ENCODE peak calls at places on chromosome 9, in six cellular contexts. O, U, D, H, J and Q are unnamed samples.
A peak's percentile ranks its signal among the peaks of the same experiment; 100 is the strongest.

GRCh38 chr9:127767909-127768331 is 10.5 kb downstream of the SH2D3C start:
- DNase-seq in J (no peak), O (no peak), U (no peak), D (no peak), H (no peak), Q (no peak)

GRCh38 chr9:95880011-95880690 is 4.7 kb downstream of the ERCC6L2 start:
- DNase-seq in J (no peak), U (no peak), D (peak; percentile 75), O (no peak), H (no peak), Q (no peak)

GRCh38 chr9:37931586-37931985 is 27.7 kb upstream of the SLC25A51 start:
- DNase-seq in D (no peak), J (no peak), U (no peak), H (no peak), O (no peak), Q (no peak)

GRCh38 chr9:135770771-135771170 is 68.8 kb downstream of the KCNT1 start:
- DNase-seq in O (no peak), U (no peak), H (no peak), J (no peak), D (no peak), Q (no peak)

GRCh38 chr9:73199886-73200285 is 48.2 kb downstream of the ANXA1 start:
- DNase-seq in O (no peak), U (no peak), J (no peak), D (peak; percentile 70), H (no peak), Q (peak; percentile 40)

GRCh38 chr9:97534185-97534584 is 32.7 kb downstream of the TMOD1 start:
- DNase-seq in U (peak; percentile 9), O (no peak), D (no peak), J (no peak), H (no peak), Q (no peak)

GRCh38 chr9:18837402-18837801 is 195.6 kb downstream of the SAXO1 start:
- DNase-seq in O (no peak), J (no peak), H (no peak), D (no peak), U (no peak), Q (no peak)

GRCh38 chr9:37565661-37566618 is 10.2 kb downstream of the FBXO10 start:
- DNase-seq in O (no peak), H (no peak), D (no peak), U (no peak), J (no peak), Q (no peak)

GRCh38 chr9:136170291-136170901 is 34.5 kb downstream of the LHX3 start:
- DNase-seq in U (no peak), D (peak; percentile 43), J (no peak), H (no peak), O (peak; percentile 6), Q (peak; percentile 74)

GRCh38 chr9:28052104-28052503 is 478.8 kb upstream of the C9orf72 start:
- DNase-seq in U (no peak), O (no peak), J (no peak), H (no peak), D (no peak), Q (no peak)